ENCODE peak calls at places on chromosomes 1 and 21, in eight cellular contexts. U is thoracic aorta; J is left ventricle myocardium inferior; W is T-helper 17 cell; B is ACHN; N is stimulated activated CD4-positive, alpha-beta T cell treated with anti-CD3 and anti-CD28 coated beads, Interleukin-12 subunit alpha, Interleukin-12 subunit beta, amount 100 ng/mL, for 24 hours; M is NCI-H69; I is stromal cell of bone marrow. D is an unnamed sample.

GRCh38 chr21:29078884-29079765 is 5.7 kb upstream of the CCT8 start:
- DNase-seq in N (no peak), J (no peak), B (no peak), U (no peak), W (no peak), I (no peak), M (peak), D (no peak)

GRCh38 chr1:57249511-57249910 is 174.3 kb downstream of the DAB1 start:
- DNase-seq in W (no peak), U (no peak), N (no peak), M (no peak), B (no peak), J (no peak), I (no peak), D (no peak)

GRCh38 chr1:241834733-241835377 is 13.1 kb upstream of the EXO1 start:
- DNase-seq in B (peak), N (no peak), I (peak), W (no peak), J (no peak), M (peak), U (no peak), D (peak)

GRCh38 chr1:2053784-2054376 is 3.7 kb downstream of the PRKCZ start:
- DNase-seq in U (no peak), W (no peak), J (no peak), I (no peak), N (no peak), M (no peak), B (no peak), D (no peak)

GRCh38 chr1:34715139-34715538 is 39.7 kb upstream of the GJB5 start:
- DNase-seq in W (no peak), U (no peak), M (no peak), N (no peak), I (no peak), B (no peak), J (no peak), D (no peak)

GRCh38 chr1:147494998-147495580 is 46.2 kb upstream of the BCL9 start:
- DNase-seq in M (peak), N (peak), I (peak), B (peak), U (peak), W (peak), J (peak), D (peak)

GRCh38 chr1:198199105-198199504 is 42.3 kb downstream of the NEK7 start:
- DNase-seq in W (no peak), I (no peak), B (no peak), J (no peak), N (no peak), M (peak), U (no peak), D (no peak)

GRCh38 chr1:30358510-30358909 is 364.9 kb downstream of the MATN1 start:
- DNase-seq in B (no peak), J (no peak), W (no peak), I (no peak), M (peak), N (no peak), U (no peak), D (no peak)

GRCh38 chr1:6378096-6378746 is 15.3 kb downstream of the ACOT7 start:
- DNase-seq in N (no peak), B (no peak), W (no peak), U (no peak), I (no peak), J (no peak), M (peak), D (no peak)

GRCh38 chr1:29096255-29096896 is 27.3 kb downstream of the TMEM200B start:
- DNase-seq in W (no peak), M (peak), N (no peak), J (no peak), I (no peak), B (no peak), U (no peak), D (no peak)

GRCh38 chr1:169460193-169460833 is 25.4 kb downstream of the SLC19A2 start:
- DNase-seq in I (peak), B (no peak), U (no peak), J (no peak), N (no peak), M (no peak), W (no peak), D (peak)

GRCh38 chr1:229058111-229058551 is 212.8 kb upstream of the RAB4A start:
- DNase-seq in W (no peak), N (peak), U (no peak), M (peak), I (no peak), J (no peak), B (no peak), D (no peak)

GRCh38 chr1:62335656-62336055 is 16.4 kb upstream of the KANK4 start:
- DNase-seq in U (no peak), J (no peak), M (no peak), I (no peak), W (no peak), N (no peak), B (no peak), D (no peak)

GRCh38 chr21:42189860-42190491 is 29.0 kb upstream of the ABCG1 start:
- DNase-seq in M (no peak), N (no peak), U (no peak), B (no peak), W (no peak), J (no peak), I (no peak), D (no peak)

GRCh38 chr1:216742625-216743024 is 19.4 kb upstream of the ESRRG start:
- DNase-seq in W (no peak), M (peak), J (no peak), U (no peak), B (peak), I (no peak), N (no peak), D (no peak)

GRCh38 chr1:93617670-93618488 is 63.8 kb downstream of the BCAR3 start:
- DNase-seq in U (no peak), N (no peak), B (peak), W (no peak), J (no peak), M (peak), I (no peak), D (no peak)

GRCh38 chr1:202237052-202237451 is 43.5 kb downstream of the LGR6 start:
- DNase-seq in J (no peak), W (no peak), B (peak), I (no peak), N (peak), U (no peak), M (peak), D (no peak)

GRCh38 chr21:34743831-34744230 is 75.0 kb downstream of the CLIC6 start:
- DNase-seq in I (peak), B (no peak), W (no peak), U (no peak), M (no peak), J (no peak), N (no peak), D (no peak)

GRCh38 chr21:46156378-46156645 is 933 bp upstream of the FTCD start:
- DNase-seq in I (no peak), M (no peak), J (no peak), U (no peak), B (no peak), W (no peak), N (no peak), D (no peak)

GRCh38 chr1:84774674-84775548 is 84.7 kb upstream of the SSX2IP start:
- DNase-seq in B (no peak), M (peak), U (no peak), J (no peak), N (no peak), I (no peak), W (no peak), D (no peak)

GRCh38 chr1:15627343-15627988 is 10.2 kb downstream of the DDI2 start:
- DNase-seq in M (no peak), I (no peak), N (no peak), J (no peak), W (no peak), B (no peak), U (no peak), D (no peak)

GRCh38 chr21:25997788-25998611 is 172.6 kb downstream of the APP start:
- DNase-seq in W (no peak), U (no peak), B (no peak), M (peak), I (no peak), J (no peak), N (no peak), D (no peak)

GRCh38 chr21:43467785-43468184 is 40.9 kb upstream of the SIK1 start:
- DNase-seq in U (no peak), J (no peak), N (no peak), B (no peak), W (no peak), I (no peak), M (no peak), D (no peak)

GRCh38 chr1:226563666-226564065 is 15.1 kb downstream of the STUM start:
- DNase-seq in J (no peak), B (no peak), M (no peak), N (no peak), U (no peak), W (no peak), I (no peak), D (no peak)

GRCh38 chr1:20733361-20733975 is 965 bp upstream of the SH2D5 start:
- DNase-seq in N (no peak), J (no peak), W (no peak), U (no peak), B (peak), I (no peak), M (peak), D (no peak)

GRCh38 chr1:117284408-117285215 is 73.9 kb upstream of the VTCN1 start:
- DNase-seq in W (no peak), N (no peak), M (peak), J (no peak), U (no peak), B (peak), I (peak), D (peak)

GRCh38 chr1:47814592-47815436 is 182.4 kb downstream of the TRABD2B start:
- DNase-seq in N (no peak), J (no peak), B (no peak), U (no peak), M (no peak), I (no peak), W (no peak), D (no peak)

GRCh38 chr1:33329600-33330305 is 8.9 kb upstream of the A3GALT2 start:
- DNase-seq in B (no peak), M (no peak), N (no peak), W (no peak), I (no peak), U (no peak), J (no peak), D (no peak)

GRCh38 chr1:18322353-18323032 is 158.2 kb upstream of the KLHDC7A start:
- DNase-seq in I (no peak), W (no peak), J (no peak), M (peak), B (peak), N (no peak), U (no peak), D (no peak)

GRCh38 chr1:217393901-217394300 is 237.0 kb downstream of the GPATCH2 start:
- DNase-seq in I (no peak), J (no peak), U (no peak), B (no peak), M (peak), W (no peak), N (no peak), D (no peak)

GRCh38 chr1:155226910-155227260 is 18.4 kb downstream of the MTX1 start:
- DNase-seq in W (no peak), B (no peak), N (peak), M (peak), J (peak), I (peak), U (no peak), D (no peak)

GRCh38 chr1:208174736-208175507 is 69.3 kb downstream of the PLXNA2 start:
- DNase-seq in W (no peak), N (no peak), U (no peak), M (peak), J (no peak), B (no peak), I (no peak), D (no peak)

GRCh38 chr1:41540886-41541591 is 56.6 kb upstream of the EDN2 start:
- DNase-seq in W (no peak), B (no peak), N (no peak), J (no peak), M (no peak), U (no peak), I (no peak), D (no peak)

GRCh38 chr21:42745511-42746239 is 92.3 kb downstream of the PDE9A start:
- DNase-seq in J (no peak), U (no peak), N (no peak), W (no peak), M (no peak), I (no peak), B (no peak), D (no peak)

GRCh38 chr1:167856711-167857418 is 57.1 kb downstream of the ADCY10 start:
- DNase-seq in I (no peak), N (no peak), J (no peak), W (no peak), B (no peak), U (no peak), M (no peak), D (no peak)

D was measured in Panc1.